ENCODE peak calls at places on chromosomes 16 and 17, in eight cellular contexts. One of them, this sample, is unnamed.

GRCh38 chr16:81500833-81501521 is 56.4 kb downstream of the CMIP start:
- DNase-seq in A549: no peak
- DNase-seq in GM23338: no peak
- DNase-seq in body of pancreas: no peak
- DNase-seq in bronchial epithelial cell: peak
- DNase-seq in fibroblast of the aortic adventitia: peak
- DNase-seq in AG10803: peak
- DNase-seq in fibroblast of pulmonary artery: no peak
- DNase-seq in this sample: no peak

GRCh38 chr17:74922694-74923537 is at the start of gene USH1G:
- DNase-seq in A549: no peak
- DNase-seq in GM23338: peak
- DNase-seq in body of pancreas: peak
- DNase-seq in bronchial epithelial cell: no peak
- DNase-seq in fibroblast of the aortic adventitia: no peak
- DNase-seq in AG10803: no peak
- DNase-seq in fibroblast of pulmonary artery: no peak
- DNase-seq in this sample: peak

GRCh38 chr16:57091200-57091989 is 988 bp upstream of the CPNE2 start:
- DNase-seq in A549: peak
- DNase-seq in GM23338: peak
- DNase-seq in body of pancreas: peak
- DNase-seq in bronchial epithelial cell: peak
- DNase-seq in fibroblast of the aortic adventitia: peak
- DNase-seq in AG10803: no peak
- DNase-seq in fibroblast of pulmonary artery: peak
- DNase-seq in this sample: peak

GRCh38 chr17:21004016-21004930 is 38.5 kb downstream of the USP22 start:
- DNase-seq in A549: no peak
- DNase-seq in GM23338: no peak
- DNase-seq in body of pancreas: no peak
- DNase-seq in bronchial epithelial cell: no peak
- DNase-seq in fibroblast of the aortic adventitia: no peak
- DNase-seq in AG10803: no peak
- DNase-seq in fibroblast of pulmonary artery: no peak
- DNase-seq in this sample: no peak

GRCh38 chr16:67537270-67537635 is 8.6 kb downstream of the RIPOR1 start:
- DNase-seq in A549: no peak
- DNase-seq in GM23338: peak
- DNase-seq in body of pancreas: peak
- DNase-seq in bronchial epithelial cell: no peak
- DNase-seq in fibroblast of the aortic adventitia: no peak
- DNase-seq in AG10803: peak
- DNase-seq in fibroblast of pulmonary artery: peak
- DNase-seq in this sample: peak

GRCh38 chr17:34126965-34127364 is 128.1 kb upstream of the CCL2 start:
- DNase-seq in A549: no peak
- DNase-seq in GM23338: no peak
- DNase-seq in body of pancreas: no peak
- DNase-seq in bronchial epithelial cell: no peak
- DNase-seq in fibroblast of the aortic adventitia: no peak
- DNase-seq in AG10803: no peak
- DNase-seq in fibroblast of pulmonary artery: no peak
- DNase-seq in this sample: no peak

GRCh38 chr17:73165616-73166404 is 1.0 kb downstream of the SSTR2 start:
- DNase-seq in A549: no peak
- DNase-seq in GM23338: peak
- DNase-seq in body of pancreas: no peak
- DNase-seq in bronchial epithelial cell: no peak
- DNase-seq in fibroblast of the aortic adventitia: peak
- DNase-seq in AG10803: no peak
- DNase-seq in fibroblast of pulmonary artery: no peak
- DNase-seq in this sample: peak

GRCh38 chr17:42116705-42117396 is 4.3 kb downstream of the KAT2A start:
- DNase-seq in A549: peak
- DNase-seq in GM23338: peak
- DNase-seq in body of pancreas: peak
- DNase-seq in bronchial epithelial cell: peak
- DNase-seq in fibroblast of the aortic adventitia: peak
- DNase-seq in AG10803: peak
- DNase-seq in fibroblast of pulmonary artery: peak
- DNase-seq in this sample: peak

GRCh38 chr17:14299261-14300093 is 1.4 kb upstream of the HS3ST3B1 start:
- DNase-seq in A549: peak
- DNase-seq in GM23338: peak
- DNase-seq in body of pancreas: peak
- DNase-seq in bronchial epithelial cell: no peak
- DNase-seq in fibroblast of the aortic adventitia: peak
- DNase-seq in AG10803: peak
- DNase-seq in fibroblast of pulmonary artery: peak
- DNase-seq in this sample: peak

GRCh38 chr16:58430718-58431117 is 38.4 kb downstream of the GINS3 start:
- DNase-seq in A549: no peak
- DNase-seq in GM23338: no peak
- DNase-seq in body of pancreas: no peak
- DNase-seq in bronchial epithelial cell: no peak
- DNase-seq in fibroblast of the aortic adventitia: no peak
- DNase-seq in AG10803: no peak
- DNase-seq in fibroblast of pulmonary artery: no peak
- DNase-seq in this sample: no peak

GRCh38 chr16:58440094-58440493 is 47.8 kb downstream of the GINS3 start:
- DNase-seq in A549: no peak
- DNase-seq in GM23338: no peak
- DNase-seq in body of pancreas: no peak
- DNase-seq in bronchial epithelial cell: no peak
- DNase-seq in fibroblast of the aortic adventitia: peak
- DNase-seq in AG10803: no peak
- DNase-seq in fibroblast of pulmonary artery: no peak
- DNase-seq in this sample: no peak

GRCh38 chr16:58433569-58433951 is 41.3 kb downstream of the GINS3 start:
- DNase-seq in A549: no peak
- DNase-seq in GM23338: no peak
- DNase-seq in body of pancreas: no peak
- DNase-seq in bronchial epithelial cell: no peak
- DNase-seq in fibroblast of the aortic adventitia: no peak
- DNase-seq in AG10803: no peak
- DNase-seq in fibroblast of pulmonary artery: no peak
- DNase-seq in this sample: no peak

GRCh38 chr16:58435779-58436178 is 43.5 kb downstream of the GINS3 start:
- DNase-seq in A549: no peak
- DNase-seq in GM23338: no peak
- DNase-seq in body of pancreas: no peak
- DNase-seq in bronchial epithelial cell: no peak
- DNase-seq in fibroblast of the aortic adventitia: no peak
- DNase-seq in AG10803: no peak
- DNase-seq in fibroblast of pulmonary artery: no peak
- DNase-seq in this sample: peak
- H3K4me3 ChIP-seq in A549: no peak
- H3K4me3 ChIP-seq in GM23338: no peak
- H3K4me3 ChIP-seq in body of pancreas: no peak
- H3K4me3 ChIP-seq in bronchial epithelial cell: no peak
- H3K4me3 ChIP-seq in fibroblast of the aortic adventitia: no peak
- H3K4me3 ChIP-seq in AG10803: no peak
- H3K4me3 ChIP-seq in fibroblast of pulmonary artery: no peak
- H3K4me3 ChIP-seq in this sample: no peak

GRCh38 chr17:4342535-4342934 is 23.9 kb downstream of the UBE2G1 start:
- DNase-seq in A549: no peak
- DNase-seq in GM23338: no peak
- DNase-seq in body of pancreas: no peak
- DNase-seq in bronchial epithelial cell: peak
- DNase-seq in fibroblast of the aortic adventitia: no peak
- DNase-seq in AG10803: no peak
- DNase-seq in fibroblast of pulmonary artery: no peak
- DNase-seq in this sample: no peak

GRCh38 chr17:4345569-4345968 is 20.9 kb downstream of the UBE2G1 start:
- DNase-seq in A549: no peak
- DNase-seq in GM23338: no peak
- DNase-seq in body of pancreas: no peak
- DNase-seq in bronchial epithelial cell: no peak
- DNase-seq in fibroblast of the aortic adventitia: no peak
- DNase-seq in AG10803: no peak
- DNase-seq in fibroblast of pulmonary artery: no peak
- DNase-seq in this sample: no peak

GRCh38 chr17:4344926-4345325 is 21.5 kb downstream of the UBE2G1 start:
- DNase-seq in A549: no peak
- DNase-seq in GM23338: no peak
- DNase-seq in body of pancreas: no peak
- DNase-seq in bronchial epithelial cell: no peak
- DNase-seq in fibroblast of the aortic adventitia: no peak
- DNase-seq in AG10803: no peak
- DNase-seq in fibroblast of pulmonary artery: no peak
- DNase-seq in this sample: no peak

GRCh38 chr17:4341616-4341977 is 24.9 kb downstream of the UBE2G1 start:
- DNase-seq in A549: no peak
- DNase-seq in GM23338: no peak
- DNase-seq in body of pancreas: no peak
- DNase-seq in bronchial epithelial cell: no peak
- DNase-seq in fibroblast of the aortic adventitia: no peak
- DNase-seq in AG10803: no peak
- DNase-seq in fibroblast of pulmonary artery: no peak
- DNase-seq in this sample: no peak

GRCh38 chr17:4340914-4341615 is 25.4 kb downstream of the UBE2G1 start:
- DNase-seq in A549: no peak
- DNase-seq in GM23338: no peak
- DNase-seq in body of pancreas: no peak
- DNase-seq in bronchial epithelial cell: peak
- DNase-seq in fibroblast of the aortic adventitia: peak
- DNase-seq in AG10803: peak
- DNase-seq in fibroblast of pulmonary artery: no peak
- DNase-seq in this sample: no peak
- H3K4me3 ChIP-seq in A549: no peak
- H3K4me3 ChIP-seq in GM23338: no peak
- H3K4me3 ChIP-seq in body of pancreas: no peak
- H3K4me3 ChIP-seq in bronchial epithelial cell: no peak
- H3K4me3 ChIP-seq in fibroblast of the aortic adventitia: no peak
- H3K4me3 ChIP-seq in AG10803: no peak
- H3K4me3 ChIP-seq in fibroblast of pulmonary artery: no peak
- H3K4me3 ChIP-seq in this sample: no peak

GRCh38 chr17:76382305-76382802 is 2.1 kb upstream of the SPHK1 start:
- DNase-seq in A549: no peak
- DNase-seq in GM23338: peak
- DNase-seq in body of pancreas: peak
- DNase-seq in bronchial epithelial cell: peak
- DNase-seq in fibroblast of the aortic adventitia: no peak
- DNase-seq in AG10803: peak
- DNase-seq in fibroblast of pulmonary artery: no peak
- DNase-seq in this sample: peak

GRCh38 chr17:76382803-76383644 is 1.4 kb upstream of the SPHK1 start:
- DNase-seq in A549: peak
- DNase-seq in GM23338: peak
- DNase-seq in body of pancreas: peak
- DNase-seq in bronchial epithelial cell: peak
- DNase-seq in fibroblast of the aortic adventitia: peak
- DNase-seq in AG10803: peak
- DNase-seq in fibroblast of pulmonary artery: peak
- DNase-seq in this sample: peak

GRCh38 chr17:76379646-76380376 is 4.6 kb upstream of the SPHK1 start:
- DNase-seq in A549: no peak
- DNase-seq in GM23338: no peak
- DNase-seq in body of pancreas: no peak
- DNase-seq in bronchial epithelial cell: no peak
- DNase-seq in fibroblast of the aortic adventitia: no peak
- DNase-seq in AG10803: no peak
- DNase-seq in fibroblast of pulmonary artery: no peak
- DNase-seq in this sample: no peak

GRCh38 chr17:76383645-76384221 is 676 bp upstream of the SPHK1 start:
- DNase-seq in A549: peak
- DNase-seq in GM23338: peak
- DNase-seq in body of pancreas: peak
- DNase-seq in bronchial epithelial cell: no peak
- DNase-seq in fibroblast of the aortic adventitia: peak
- DNase-seq in AG10803: peak
- DNase-seq in fibroblast of pulmonary artery: peak
- DNase-seq in this sample: peak

DNA sequence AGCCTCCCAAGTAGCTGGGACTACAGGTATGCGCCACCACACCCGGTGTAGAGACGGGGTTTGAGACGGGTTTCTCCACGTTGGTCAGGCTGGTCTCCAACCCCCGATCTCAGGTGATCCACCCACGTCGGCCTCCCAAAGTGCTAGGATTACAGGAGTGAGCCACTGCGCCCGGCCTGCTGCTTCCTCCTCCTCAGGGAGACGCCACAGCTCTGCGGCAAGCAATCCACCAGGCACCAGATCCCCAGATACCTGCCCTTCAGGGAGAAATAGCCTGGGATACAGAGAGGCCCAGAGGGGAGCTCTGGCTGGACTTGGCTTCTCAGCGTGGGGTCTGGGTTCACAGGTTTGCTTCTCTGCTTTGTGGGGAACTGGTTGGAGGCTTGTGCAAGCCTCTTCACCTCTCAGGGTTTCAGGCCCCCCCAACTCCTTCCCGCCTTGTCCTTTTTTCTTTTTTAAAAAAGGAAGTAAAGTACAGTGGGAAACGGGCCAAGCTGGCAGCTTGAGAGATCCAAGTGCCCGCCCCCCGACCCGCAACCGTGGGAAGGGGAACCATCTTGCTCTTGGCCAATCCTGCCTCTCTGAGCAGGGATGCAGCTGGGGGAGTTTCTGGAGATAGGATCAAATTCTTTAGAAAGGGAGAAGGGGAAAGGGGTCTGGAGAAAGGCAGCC is 2.6 kb upstream of the SPHK1 start:
- DNase-seq in A549: no peak
- DNase-seq in GM23338: peak
- DNase-seq in body of pancreas: peak
- DNase-seq in bronchial epithelial cell: no peak
- DNase-seq in fibroblast of the aortic adventitia: no peak
- DNase-seq in AG10803: no peak
- DNase-seq in fibroblast of pulmonary artery: peak
- DNase-seq in this sample: peak
- H3K4me3 ChIP-seq in A549: no peak
- H3K4me3 ChIP-seq in GM23338: peak
- H3K4me3 ChIP-seq in body of pancreas: no peak
- H3K4me3 ChIP-seq in bronchial epithelial cell: no peak
- H3K4me3 ChIP-seq in fibroblast of the aortic adventitia: no peak
- H3K4me3 ChIP-seq in AG10803: no peak
- H3K4me3 ChIP-seq in fibroblast of pulmonary artery: no peak
- H3K4me3 ChIP-seq in this sample: no peak

GRCh38 chr17:44112284-44113280 is 10.9 kb downstream of the HDAC5 start:
- DNase-seq in A549: no peak
- DNase-seq in GM23338: no peak
- DNase-seq in body of pancreas: peak
- DNase-seq in bronchial epithelial cell: no peak
- DNase-seq in fibroblast of the aortic adventitia: no peak
- DNase-seq in AG10803: no peak
- DNase-seq in fibroblast of pulmonary artery: no peak
- DNase-seq in this sample: peak

GRCh38 chr17:44109312-44109630 is 14.2 kb downstream of the HDAC5 start:
- DNase-seq in A549: no peak
- DNase-seq in GM23338: no peak
- DNase-seq in body of pancreas: no peak
- DNase-seq in bronchial epithelial cell: no peak
- DNase-seq in fibroblast of the aortic adventitia: no peak
- DNase-seq in AG10803: no peak
- DNase-seq in fibroblast of pulmonary artery: no peak
- DNase-seq in this sample: no peak

GRCh38 chr17:44110011-44110686 is 13.3 kb downstream of the HDAC5 start:
- DNase-seq in A549: no peak
- DNase-seq in GM23338: no peak
- DNase-seq in body of pancreas: no peak
- DNase-seq in bronchial epithelial cell: no peak
- DNase-seq in fibroblast of the aortic adventitia: no peak
- DNase-seq in AG10803: no peak
- DNase-seq in fibroblast of pulmonary artery: no peak
- DNase-seq in this sample: no peak

GRCh38 chr17:44111777-44112176 is 11.7 kb downstream of the HDAC5 start:
- DNase-seq in A549: no peak
- DNase-seq in GM23338: no peak
- DNase-seq in body of pancreas: no peak
- DNase-seq in bronchial epithelial cell: no peak
- DNase-seq in fibroblast of the aortic adventitia: no peak
- DNase-seq in AG10803: no peak
- DNase-seq in fibroblast of pulmonary artery: no peak
- DNase-seq in this sample: no peak

GRCh38 chr17:44110823-44111633 is 12.4 kb downstream of the HDAC5 start:
- DNase-seq in A549: peak
- DNase-seq in GM23338: peak
- DNase-seq in body of pancreas: peak
- DNase-seq in bronchial epithelial cell: peak
- DNase-seq in fibroblast of the aortic adventitia: peak
- DNase-seq in AG10803: peak
- DNase-seq in fibroblast of pulmonary artery: peak
- DNase-seq in this sample: peak
- H3K4me3 ChIP-seq in A549: peak
- H3K4me3 ChIP-seq in GM23338: peak
- H3K4me3 ChIP-seq in body of pancreas: no peak
- H3K4me3 ChIP-seq in bronchial epithelial cell: no peak
- H3K4me3 ChIP-seq in fibroblast of the aortic adventitia: peak
- H3K4me3 ChIP-seq in AG10803: peak
- H3K4me3 ChIP-seq in fibroblast of pulmonary artery: peak
- H3K4me3 ChIP-seq in this sample: no peak